ENCODE peak calls at places on chromosome 18, in four cellular contexts. E is HepG2, G is HCT116, T is SK-N-SH. H is an unnamed sample.

GRCh38 chr18:70288171-70288850 is 534 bp upstream of the SOCS6 start:
- DNase-seq in E (peak; percentile 35), G (no peak), T (no peak), H (no peak)

GRCh38 chr18:46894124-46894523 is 23.2 kb downstream of the PIAS2 start:
- DNase-seq in E (no peak), G (no peak), T (no peak), H (no peak)

GRCh38 chr18:3511980-3512379 is 62.0 kb downstream of the TGIF1 start:
- DNase-seq in E (no peak), G (no peak), T (peak; percentile 40), H (no peak)

GRCh38 chr18:70384181-70384790 is 95.4 kb downstream of the SOCS6 start:
- DNase-seq in E (peak; percentile 72), G (peak; percentile 92), T (no peak), H (no peak)

GRCh38 chr18:48562075-48562474 is 23.2 kb downstream of the CTIF start:
- DNase-seq in E (no peak), G (no peak), T (no peak), H (no peak)

GRCh38 chr18:71707400-71707799 is 836.7 kb downstream of the CBLN2 start:
- DNase-seq in E (no peak), G (no peak), T (no peak), H (no peak)

GRCh38 chr18:62784966-62785413 is 69.6 kb downstream of the PHLPP1 start:
- DNase-seq in E (no peak), G (no peak), T (no peak), H (no peak)

GRCh38 chr18:22332590-22332989 is 85.1 kb downstream of the CTAGE1 start:
- DNase-seq in E (peak; percentile 5), G (no peak), T (no peak), H (no peak)

GRCh38 chr18:11998182-11998581 is 16.9 kb downstream of the IMPA2 start:
- DNase-seq in E (no peak), G (no peak), T (no peak), H (no peak)

GRCh38 chr18:29191263-29191662 is 1014.3 kb upstream of the CDH2 start:
- DNase-seq in E (peak; percentile 1), G (no peak), T (no peak), H (no peak)

GRCh38 chr18:55781481-55781957 is 193.5 kb upstream of the TCF4 start:
- DNase-seq in E (no peak), G (no peak), T (peak; percentile 74), H (peak; percentile 38)

GRCh38 chr18:54679318-54680149 is 88.5 kb downstream of the DYNAP start:
- DNase-seq in E (peak; percentile 25), G (peak; percentile 62), T (peak; percentile 67), H (peak; percentile 18)

GRCh38 chr18:63604791-63605567 is 17.8 kb downstream of the SERPINB13 start:
- DNase-seq in E (no peak), G (peak; percentile 59), T (no peak), H (no peak)

GRCh38 chr18:35376742-35377695 is at the start of gene ZNF396:
- DNase-seq in E (peak; percentile 52), G (peak; percentile 23), T (peak; percentile 89), H (no peak)

GRCh38 chr18:36692331-36692730 is 136.5 kb downstream of the TPGS2 start:
- DNase-seq in E (no peak), G (no peak), T (peak; percentile 37), H (no peak)

GRCh38 chr18:76529433-76529811 is 34.4 kb upstream of the ZNF516 start:
- DNase-seq in E (no peak), G (no peak), T (no peak), H (no peak)

GRCh38 chr18:76530391-76530790 is 35.3 kb upstream of the ZNF516 start:
- DNase-seq in E (no peak), G (no peak), T (no peak), H (no peak)

GRCh38 chr18:76537621-76538020 is 42.6 kb upstream of the ZNF516 start:
- DNase-seq in E (no peak), G (no peak), T (no peak), H (no peak)

GRCh38 chr18:76530846-76531245 is 35.8 kb upstream of the ZNF516 start:
- DNase-seq in E (no peak), G (no peak), T (no peak), H (no peak)

DNA sequence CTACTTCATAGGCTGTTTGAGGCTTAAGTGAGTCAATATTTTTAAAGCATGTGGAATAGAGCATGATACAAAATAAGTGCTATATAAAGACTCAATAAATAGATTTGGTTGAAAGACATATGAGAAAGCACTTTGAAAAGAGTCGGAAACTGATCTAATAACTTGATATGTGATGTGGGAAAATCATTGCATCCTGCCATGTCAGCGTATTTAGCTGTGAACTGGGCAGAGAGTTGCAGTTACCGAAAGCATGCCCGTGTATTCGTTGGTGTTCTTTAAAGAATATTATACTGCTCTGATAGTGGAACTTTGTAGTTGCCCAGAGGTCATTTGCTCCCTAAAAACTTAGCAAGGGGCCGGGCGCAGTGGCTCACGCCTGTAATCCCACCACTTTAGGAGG is 37.8 kb upstream of the ZNF516 start:
- DNase-seq in E (no peak), G (no peak), T (no peak), H (no peak)
- TF ChIP-seq YY1 in E (no peak), G (no peak), T (no peak), H (no peak)

GRCh38 chr18:79026491-79026890 is 42.7 kb upstream of the ATP9B start:
- DNase-seq in E (no peak), G (no peak), T (no peak), H (peak; percentile 13)
- TF ChIP-seq YY1 in E (no peak), G (no peak), T (no peak), H (no peak)

GRCh38 chr18:76528477-76529432 is 33.7 kb upstream of the ZNF516 start:
- DNase-seq in E (peak; percentile 50), G (no peak), T (no peak), H (no peak)
- TF ChIP-seq YY1 in E (no peak), G (no peak), T (no peak), H (no peak)

DNA sequence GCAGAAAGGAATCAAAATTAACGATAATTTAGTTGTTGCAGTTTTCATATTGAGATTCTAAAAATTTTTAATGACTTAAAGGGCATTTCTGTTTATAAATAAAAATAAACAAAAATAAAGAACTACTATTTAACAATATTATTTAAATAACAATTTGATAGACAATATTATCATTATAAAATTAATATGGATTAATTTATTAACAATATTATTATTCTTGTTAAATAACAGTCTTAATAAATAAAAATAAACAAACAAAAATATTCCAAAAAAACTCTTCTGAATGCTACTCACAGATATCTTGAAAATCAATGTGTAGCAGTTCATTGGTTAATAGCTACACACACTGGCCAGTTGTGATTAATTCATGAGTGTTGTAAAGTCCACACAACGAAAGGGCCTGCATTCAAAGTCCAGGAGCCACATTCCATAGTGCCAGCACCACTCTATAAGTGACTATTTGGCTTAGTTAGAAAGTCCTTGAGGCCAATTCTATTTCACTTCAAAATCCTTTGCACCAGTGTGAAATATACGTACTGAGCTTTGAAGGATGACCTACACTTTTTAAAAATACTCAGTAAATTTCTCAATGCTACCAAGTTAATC is 117.1 kb downstream of the ZNF521 start:
- DNase-seq in E (peak; percentile 10), G (no peak), T (no peak), H (no peak)
- TF ChIP-seq YY1 in E (no peak), G (no peak), T (no peak), H (no peak)

DNA sequence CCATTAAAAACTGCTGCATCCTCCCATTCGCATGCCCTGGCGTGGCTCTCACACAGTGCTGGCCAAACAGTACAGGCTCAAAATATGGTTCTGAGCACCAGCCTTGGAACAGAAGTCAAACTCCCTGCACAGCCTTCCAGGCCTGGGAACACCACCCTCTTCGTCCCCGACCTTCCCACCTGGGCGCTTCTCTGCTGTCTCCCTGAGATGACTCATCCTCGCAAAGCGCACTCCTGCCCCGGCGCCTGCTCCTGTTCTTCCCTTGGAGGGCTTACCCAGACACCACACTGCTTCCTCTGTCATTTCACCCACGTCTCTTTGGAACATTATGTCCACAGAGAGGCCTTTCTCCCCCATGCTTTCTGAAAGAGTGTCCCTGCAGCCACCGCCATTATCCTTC is 172.7 kb downstream of the L3MBTL4 start:
- DNase-seq in E (no peak), G (no peak), T (no peak), H (no peak)
- TF ChIP-seq YY1 in E (no peak), G (no peak), T (no peak), H (no peak)

GRCh38 chr18:40011201-40011600 is 1943.8 kb upstream of the PIK3C3 start:
- DNase-seq in E (no peak), G (no peak), T (no peak), H (no peak)

GRCh38 chr18:40017026-40017425 is 1938.0 kb upstream of the PIK3C3 start:
- DNase-seq in E (no peak), G (no peak), T (no peak), H (no peak)

GRCh38 chr18:40016405-40016804 is 1938.6 kb upstream of the PIK3C3 start:
- DNase-seq in E (no peak), G (no peak), T (no peak), H (no peak)

GRCh38 chr18:40012931-40013609 is 1942.0 kb upstream of the PIK3C3 start:
- DNase-seq in E (no peak), G (no peak), T (no peak), H (no peak)
- TF ChIP-seq YY1 in E (no peak), G (no peak), T (no peak), H (no peak)

GRCh38 chr18:7566244-7566586 is 901 bp upstream of the PTPRM start:
- DNase-seq in E (no peak), G (no peak), T (no peak), H (no peak)

GRCh38 chr18:7565677-7566076 is 1.4 kb upstream of the PTPRM start:
- DNase-seq in E (no peak), G (no peak), T (no peak), H (no peak)

GRCh38 chr18:7566587-7567486 is at the start of gene PTPRM:
- DNase-seq in E (peak; percentile 47), G (peak; percentile 1), T (peak; percentile 92), H (no peak)

GRCh38 chr18:7568426-7568825 is 1.3 kb downstream of the PTPRM start:
- DNase-seq in E (peak; percentile 33), G (no peak), T (peak; percentile 87), H (no peak)

DNA sequence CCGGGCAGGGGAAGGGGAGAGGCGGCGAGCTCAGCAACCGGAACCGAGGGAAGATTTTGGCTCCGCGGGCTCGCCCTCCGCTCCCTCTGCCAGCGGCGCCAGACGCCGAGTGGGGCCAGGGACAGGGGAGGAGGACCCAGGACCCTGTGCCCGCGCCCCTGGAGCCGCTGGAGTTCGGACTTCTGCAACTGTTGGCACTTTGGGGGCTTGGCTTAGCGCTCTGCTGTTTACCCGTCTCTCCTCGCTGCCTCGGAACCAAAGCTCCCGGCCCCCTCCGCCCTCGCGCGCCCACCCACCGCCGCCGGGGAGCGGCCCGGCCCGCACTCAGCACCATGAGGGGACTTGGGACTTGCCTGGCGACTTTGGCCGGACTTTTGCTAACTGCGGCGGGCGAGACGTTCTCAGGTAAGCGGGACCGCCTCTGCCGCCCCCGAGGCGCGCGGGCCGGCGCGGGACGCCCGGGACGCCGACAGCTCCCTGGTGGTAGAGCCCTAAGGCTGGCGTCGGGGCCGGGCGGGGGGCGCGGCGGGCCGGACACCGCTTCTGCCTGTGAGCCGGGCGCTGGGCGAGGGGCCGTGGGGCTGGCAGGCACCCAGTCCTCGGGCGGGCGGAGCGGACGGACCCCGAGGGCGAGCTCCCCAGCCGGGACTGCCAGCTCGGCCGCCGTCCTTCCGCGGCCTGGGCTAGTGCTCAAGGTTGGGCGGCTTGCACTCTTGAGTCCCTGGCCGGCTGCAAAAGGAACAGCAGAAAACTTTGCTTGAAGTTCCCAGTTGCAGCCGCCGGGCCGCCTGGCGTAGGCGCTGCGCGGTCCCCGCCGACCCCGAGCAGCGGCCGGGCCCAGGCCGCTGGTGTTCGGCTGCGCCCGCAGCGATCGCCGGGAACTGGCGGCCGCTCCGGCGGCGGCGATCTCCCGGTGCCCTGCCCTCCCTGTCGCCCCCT is 640 bp downstream of the PTPRM start:
- DNase-seq in E (no peak), G (no peak), T (peak; percentile 81), H (no peak)
- TF ChIP-seq YY1 in E (no peak), G (no peak), T (no peak), H (no peak)